ENCODE peak calls at places on chromosomes 7 and 10, in seven cellular contexts. B is fibroblast of lung, W is WERI-Rb-1, C is epithelial cell of esophagus, H is astrocyte of the spinal cord, D is cardiac fibroblast, V is AG04450. N is an unnamed sample.

GRCh38 chr7:98927125-98927524 is 48.8 kb downstream of the TRRAP start:
- DNase-seq in B (no peak), C (no peak), W (no peak), V (no peak), H (no peak), D (no peak), N (no peak)

GRCh38 chr10:6530211-6530840 is 49.8 kb downstream of the PRKCQ start:
- DNase-seq in V (no peak), D (no peak), B (no peak), W (no peak), C (no peak), H (no peak), N (no peak)

GRCh38 chr10:11687357-11687771 is 54.8 kb upstream of the ECHDC3 start:
- DNase-seq in H (no peak), W (no peak), V (no peak), C (peak; percentile 95), B (peak; percentile 51), D (no peak), N (no peak)

GRCh38 chr7:111752022-111752582 is 189.8 kb upstream of the IMMP2L start:
- DNase-seq in D (peak; percentile 70), C (peak; percentile 67), V (no peak), W (peak; percentile 69), B (peak; percentile 24), H (peak; percentile 52), N (peak; percentile 78)

GRCh38 chr10:124636271-124636993 is 107.7 kb downstream of the FAM53B start:
- DNase-seq in D (no peak), C (no peak), W (no peak), H (no peak), B (no peak), V (no peak), N (no peak)

GRCh38 chr10:68561804-68562649 is 1.9 kb downstream of the TET1 start:
- DNase-seq in D (no peak), B (peak; percentile 36), V (no peak), C (peak; percentile 11), W (no peak), H (peak; percentile 30), N (peak; percentile 24)

GRCh38 chr7:33243319-33243881 is 114.0 kb downstream of the BBS9 start:
- DNase-seq in V (peak; percentile 27), D (peak; percentile 81), W (no peak), C (peak; percentile 60), B (peak; percentile 51), H (peak; percentile 64), N (peak; percentile 81)

GRCh38 chr7:111424768-111425167 is 137.5 kb downstream of the IMMP2L start:
- DNase-seq in C (peak; percentile 50), W (no peak), H (no peak), D (peak; percentile 12), V (no peak), B (peak; percentile 70), N (peak; percentile 36)

GRCh38 chr7:159008055-159008405 is 136.6 kb downstream of the VIPR2 start:
- DNase-seq in C (no peak), H (no peak), B (no peak), W (no peak), D (no peak), V (no peak), N (no peak)

GRCh38 chr7:158239290-158239981 is 348.2 kb downstream of the PTPRN2 start:
- DNase-seq in D (no peak), H (no peak), C (no peak), W (no peak), V (no peak), B (no peak), N (no peak)

GRCh38 chr10:31912898-31913847 is 15.5 kb downstream of the ARHGAP12 start:
- DNase-seq in D (peak; percentile 46), H (peak; percentile 48), V (no peak), C (peak; percentile 31), B (peak; percentile 56), W (no peak), N (no peak)

GRCh38 chr7:69367785-69368184 is 230.5 kb upstream of the AUTS2 start:
- DNase-seq in B (peak; percentile 88), C (no peak), V (no peak), W (no peak), D (no peak), H (no peak), N (no peak)

GRCh38 chr10:119536508-119536837 is 6.0 kb downstream of the RGS10 start:
- DNase-seq in W (no peak), V (no peak), H (no peak), D (no peak), B (no peak), C (no peak), N (no peak)

GRCh38 chr10:49571419-49571818 is 32.5 kb upstream of the ERCC6 start:
- DNase-seq in C (peak; percentile 27), D (no peak), W (no peak), V (no peak), B (peak; percentile 69), H (no peak), N (peak; percentile 52)

GRCh38 chr10:3740157-3740871 is 44.7 kb downstream of the KLF6 start:
- DNase-seq in V (no peak), D (peak; percentile 76), W (no peak), H (no peak), C (peak; percentile 97), B (peak; percentile 83), N (peak; percentile 74)

GRCh38 chr7:14936530-14936929 is 34.0 kb upstream of the DGKB start:
- DNase-seq in B (peak; percentile 87), V (no peak), C (peak; percentile 4), H (peak; percentile 59), W (no peak), D (no peak), N (peak; percentile 69)

GRCh38 chr7:94481246-94481645 is 28.4 kb upstream of the CASD1 start:
- DNase-seq in C (no peak), H (no peak), D (no peak), B (no peak), W (no peak), V (no peak), N (no peak)

GRCh38 chr10:37948210-37948609 is 28.2 kb downstream of the ZNF25 start:
- DNase-seq in V (no peak), H (no peak), D (no peak), C (no peak), W (no peak), B (peak; percentile 10), N (no peak)

GRCh38 chr7:91565499-91566331 is 301.5 kb downstream of the FZD1 start:
- DNase-seq in W (no peak), V (no peak), H (peak; percentile 57), C (peak; percentile 13), B (peak; percentile 63), D (no peak), N (no peak)

GRCh38 chr7:105387621-105388372 is 924 bp downstream of the SRPK2 start:
- DNase-seq in W (peak; percentile 61), D (peak; percentile 48), B (peak; percentile 54), V (no peak), H (peak; percentile 42), C (peak; percentile 65), N (peak; percentile 49)
- H3K4me3 ChIP-seq in W (peak overlapping the region; percentile 60), D (peak overlapping the region; percentile 80), B (peak overlapping the region; percentile 75), V (peak overlapping the region; percentile 74), H (peak overlapping the region; percentile 70), C (peak overlapping the region; percentile 59), N (peak overlapping the region; percentile 63)

GRCh38 chr10:121753726-121754476 is 155.7 kb upstream of the FGFR2 start:
- DNase-seq in C (peak; percentile 92), W (no peak), B (peak; percentile 87), D (peak; percentile 75), H (peak; percentile 84), V (no peak), N (peak; percentile 80)
- TF ChIP-seq CTCF in C (peak; percentile 35), W (peak; percentile 20), B (peak; percentile 30), D (peak; percentile 24), H (peak; percentile 31), V (peak; percentile 49), N (peak; percentile 51)

GRCh38 chr7:40243076-40243475 is 108.3 kb downstream of the SUGCT start:
- DNase-seq in B (no peak), V (no peak), H (no peak), D (no peak), W (no peak), C (peak; percentile 4), N (no peak)
- H3K4me3 ChIP-seq in B (no peak overlapping the region), V (no peak overlapping the region), H (no peak overlapping the region), D (no peak overlapping the region), W (no peak overlapping the region), C (no peak overlapping the region), N (no peak overlapping the region)

DNA sequence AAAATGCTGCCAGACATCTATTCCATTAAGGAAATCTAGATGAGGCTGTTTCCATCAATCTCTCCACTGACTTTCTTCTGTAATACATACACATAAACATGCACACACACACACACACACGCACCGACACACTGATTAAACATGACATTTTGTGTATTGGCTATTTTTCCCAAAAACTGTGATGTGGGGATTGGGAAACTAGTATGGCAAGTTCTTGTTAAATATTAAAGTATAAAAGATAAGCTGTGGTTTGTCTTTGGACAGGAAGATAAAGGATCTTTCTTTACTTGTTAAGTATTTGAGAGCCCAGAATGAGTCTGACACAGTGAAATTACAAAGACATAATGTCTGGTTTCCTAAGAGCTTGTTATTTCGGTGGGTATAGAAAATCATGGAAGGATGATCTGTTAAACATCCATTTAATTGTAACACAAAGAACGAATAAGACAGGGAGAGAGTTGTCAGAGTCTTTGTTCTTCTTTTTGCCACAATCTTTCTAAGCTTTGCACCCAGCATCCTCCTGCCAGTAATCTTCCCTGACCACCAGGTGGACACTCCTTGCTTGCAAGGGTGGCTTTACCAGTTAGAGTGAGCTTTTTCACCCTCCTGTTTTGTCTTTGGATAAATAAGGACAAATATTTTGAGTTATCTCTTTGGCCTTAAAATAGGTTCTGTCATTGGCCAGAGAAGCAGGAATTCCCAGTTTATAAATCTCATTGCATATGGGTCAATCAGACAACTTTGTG is 177.2 kb upstream of the TMEM72 start:
- DNase-seq in H (no peak), W (no peak), C (no peak), B (peak; percentile 50), D (peak; percentile 30), V (no peak), N (no peak)
- TF ChIP-seq CTCF in H (peak; percentile 42), W (no peak), C (peak; percentile 44), B (no peak), D (peak; percentile 39), V (peak; percentile 66), N (peak; percentile 32)

DNA sequence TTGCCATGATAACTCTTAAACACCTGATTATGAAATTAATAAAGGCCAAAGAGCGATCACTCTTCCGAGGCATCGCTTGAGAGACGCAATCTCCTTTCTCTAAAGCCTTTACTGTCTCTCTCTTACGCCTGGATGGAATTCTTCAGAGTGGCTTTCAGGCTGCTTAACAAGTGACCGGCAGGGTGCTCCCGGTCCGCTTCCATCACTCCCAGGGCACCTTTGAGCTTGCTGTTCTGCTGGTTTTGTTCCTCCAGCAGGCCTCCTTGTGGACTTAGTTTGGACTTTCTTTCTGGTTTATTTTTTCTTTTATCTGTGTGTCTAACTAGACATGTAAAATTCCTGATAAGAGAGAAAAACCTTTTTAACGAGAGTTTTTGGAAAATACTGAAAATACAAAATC is 60.9 kb downstream of the MRPL32 start:
- DNase-seq in V (no peak), D (peak; percentile 5), B (no peak), W (no peak), C (no peak), H (peak; percentile 5), N (no peak)
- H3K4me3 ChIP-seq in V (no peak overlapping the region), D (no peak overlapping the region), B (no peak overlapping the region), W (no peak overlapping the region), C (no peak overlapping the region), H (no peak overlapping the region), N (no peak overlapping the region)